ENCODE peak calls at places on chromosomes 1 and 21, in six cellular contexts. I is GM23338, S is endothelial cell of umbilical vein, J is HCT116, U is GM12878, B is K562. R is an unnamed sample.

GRCh38 chr1:209825591-209826433 is 2.0 kb upstream of the UTP25 start:
- DNase-seq in I (no peak), S (no peak), J (no peak), U (no peak), B (peak; percentile 34), R (no peak)

GRCh38 chr1:220485131-220485530 is 42.8 kb upstream of the MARK1 start:
- DNase-seq in I (peak; percentile 40), S (no peak), J (no peak), U (no peak), B (no peak), R (no peak)

GRCh38 chr1:180611016-180611930 is 20.5 kb upstream of the XPR1 start:
- DNase-seq in I (no peak), S (peak; percentile 14), J (no peak), U (no peak), B (peak; percentile 87), R (no peak)

GRCh38 chr1:56473582-56474270 is 105.6 kb downstream of the PLPP3 start:
- DNase-seq in I (no peak), S (no peak), J (no peak), U (no peak), B (no peak), R (no peak)

GRCh38 chr1:85091647-85092295 is 43.5 kb upstream of the MCOLN3 start:
- DNase-seq in I (no peak), S (no peak), J (no peak), U (no peak), B (no peak), R (peak; percentile 34)

GRCh38 chr21:44525431-44526095 is 14.4 kb downstream of the KRTAP10-1 start:
- DNase-seq in I (no peak), S (no peak), J (no peak), U (no peak), B (no peak), R (no peak)

GRCh38 chr1:51738681-51739080 is 121.8 kb downstream of the OSBPL9 start:
- DNase-seq in I (no peak), S (no peak), J (no peak), U (no peak), B (no peak), R (no peak)

GRCh38 chr1:40649592-40649930 is 15.9 kb downstream of the RIMS3 start:
- DNase-seq in I (no peak), S (no peak), J (no peak), U (no peak), B (no peak), R (no peak)

GRCh38 chr1:5554784-5555183 is 437.4 kb downstream of the NPHP4 start:
- DNase-seq in I (no peak), S (no peak), J (no peak), U (no peak), B (no peak), R (no peak)

GRCh38 chr1:26772687-26773086 is 15.1 kb upstream of the PIGV start:
- DNase-seq in I (no peak), S (peak; percentile 15), J (no peak), U (no peak), B (no peak), R (no peak)
- TF ChIP-seq POLR2AphosphoS5 in I (no peak), S (no peak), J (peak; percentile 10), U (no peak), B (peak; percentile 8), R (no peak)

GRCh38 chr21:37917612-37918011 is 1.4 kb upstream of the KCNJ6 start:
- DNase-seq in I (no peak), S (no peak), J (no peak), U (no peak), B (no peak), R (no peak)

GRCh38 chr21:37914211-37914900 is 1.9 kb downstream of the KCNJ6 start:
- DNase-seq in I (peak; percentile 85), S (no peak), J (no peak), U (no peak), B (peak; percentile 64), R (no peak)

GRCh38 chr21:37915516-37915915 is 741 bp downstream of the KCNJ6 start:
- DNase-seq in I (peak; percentile 37), S (no peak), J (no peak), U (no peak), B (no peak), R (no peak)

GRCh38 chr21:37916795-37917142 is 512 bp upstream of the KCNJ6 start:
- DNase-seq in I (peak; percentile 87), S (no peak), J (no peak), U (no peak), B (peak; percentile 78), R (no peak)

DNA sequence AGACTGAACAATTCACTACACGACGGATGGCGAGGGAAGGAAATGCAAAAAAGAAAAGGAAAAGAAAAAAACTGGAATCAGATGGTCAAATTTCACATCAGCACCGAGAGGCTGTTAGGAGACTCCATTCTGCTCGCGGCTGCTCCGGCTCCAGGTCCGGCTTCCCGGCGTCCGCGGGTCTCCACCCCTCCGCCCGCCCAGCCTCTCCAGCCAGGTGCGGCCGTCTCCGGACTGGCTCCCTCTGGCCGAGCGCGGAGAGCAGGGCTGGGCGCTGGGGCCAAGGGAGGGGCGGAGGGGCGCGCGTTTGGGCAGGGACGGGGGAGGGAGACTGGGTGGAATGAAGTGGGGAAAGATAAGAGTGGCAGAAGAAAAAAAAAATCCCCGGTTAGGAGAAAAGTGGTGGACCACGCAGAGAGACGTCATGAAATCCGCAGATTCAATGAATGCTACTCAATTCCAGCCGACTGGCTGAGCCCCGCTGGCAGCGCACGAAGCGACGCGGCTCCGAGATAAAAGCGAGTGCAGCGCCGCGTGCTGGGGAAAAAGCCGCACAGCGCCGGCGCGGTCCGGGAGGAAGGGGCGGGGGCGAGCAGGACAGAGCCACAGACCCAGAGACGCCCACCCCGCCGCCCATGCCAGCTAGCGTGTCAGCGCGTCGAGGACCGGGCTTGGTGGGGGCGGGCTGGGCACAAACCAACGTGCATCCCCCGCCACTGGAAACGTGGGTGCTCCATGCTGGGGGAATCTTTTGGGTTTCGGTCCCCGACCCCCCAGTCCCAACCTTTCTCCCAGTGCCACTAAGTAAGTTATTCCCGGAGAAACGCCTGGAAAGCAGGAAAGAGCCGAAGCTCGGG is at the start of gene KCNJ6:
- DNase-seq in I (peak; percentile 94), S (peak; percentile 47), J (no peak), U (no peak), B (peak; percentile 68), R (no peak)
- TF ChIP-seq EZH2 in I (no peak), S (peak; percentile 18), J (no peak), U (no peak), B (no peak), R (peak; percentile 78)

DNA sequence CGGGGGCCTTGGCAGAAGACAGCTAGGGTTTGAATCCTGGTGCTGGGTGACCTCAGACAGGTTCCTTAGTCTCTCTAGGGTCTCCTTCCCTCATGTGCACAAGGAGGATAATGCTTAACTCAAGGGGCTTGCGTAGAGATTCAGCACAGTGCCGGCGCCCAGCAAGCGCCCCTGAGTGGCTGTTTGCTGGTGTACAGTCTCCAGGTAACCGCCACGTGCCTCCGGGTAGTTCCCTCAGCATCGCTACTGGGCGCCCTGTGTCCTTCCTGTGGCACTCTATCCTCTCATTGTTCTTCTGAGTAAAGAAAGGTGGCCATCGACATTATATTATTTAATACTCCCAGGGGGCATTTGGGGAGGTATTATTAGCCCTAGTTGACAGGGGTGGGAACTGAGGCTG is 80.9 kb downstream of the NENF start:
- DNase-seq in I (no peak), S (no peak), J (peak; percentile 10), U (no peak), B (no peak), R (no peak)
- H3K4me3 ChIP-seq in I (no peak overlapping the region), S (no peak overlapping the region), J (peak overlapping the region; percentile 47), U (no peak overlapping the region), B (no peak overlapping the region), R (no peak overlapping the region)

GRCh38 chr1:108050911-108051624 is 86.1 kb upstream of the VAV3 start:
- DNase-seq in I (peak; percentile 44), S (peak; percentile 80), J (no peak), U (no peak), B (no peak), R (no peak)
- TF ChIP-seq POLR2AphosphoS5 in I (no peak), S (no peak), J (no peak), U (no peak), B (no peak), R (no peak)

GRCh38 chr1:47229031-47229831 is 2.8 kb downstream of the TAL1 start:
- DNase-seq in I (peak; percentile 66), S (peak; percentile 73), J (no peak), U (no peak), B (peak; percentile 83), R (no peak)

GRCh38 chr1:47228644-47229030 is 3.4 kb downstream of the TAL1 start:
- DNase-seq in I (no peak), S (peak; percentile 58), J (no peak), U (no peak), B (no peak), R (no peak)

GRCh38 chr1:47230692-47231313 is 1.2 kb downstream of the TAL1 start:
- DNase-seq in I (peak; percentile 73), S (no peak), J (no peak), U (no peak), B (peak; percentile 45), R (no peak)

GRCh38 chr1:47231314-47232186 is 475 bp downstream of the TAL1 start:
- DNase-seq in I (peak; percentile 46), S (peak; percentile 75), J (no peak), U (peak; percentile 1), B (peak; percentile 76), R (peak; percentile 14)

GRCh38 chr1:47229884-47230691 is 1.9 kb downstream of the TAL1 start:
- DNase-seq in I (peak; percentile 11), S (peak; percentile 46), J (no peak), U (no peak), B (no peak), R (no peak)
- TF ChIP-seq EZH2 in I (peak; percentile 77), S (no peak), J (no peak), U (peak; percentile 91), B (no peak), R (no peak)

GRCh38 chr1:15011160-15011559 is 142.4 kb upstream of the TMEM51 start:
- DNase-seq in I (no peak), S (no peak), J (no peak), U (no peak), B (no peak), R (no peak)

GRCh38 chr1:15016001-15016400 is 137.5 kb upstream of the TMEM51 start:
- DNase-seq in I (no peak), S (no peak), J (no peak), U (no peak), B (no peak), R (no peak)

GRCh38 chr1:15012822-15013221 is 140.7 kb upstream of the TMEM51 start:
- DNase-seq in I (no peak), S (no peak), J (no peak), U (no peak), B (no peak), R (no peak)

GRCh38 chr1:15014521-15014920 is 139.0 kb upstream of the TMEM51 start:
- DNase-seq in I (no peak), S (no peak), J (no peak), U (no peak), B (no peak), R (no peak)

GRCh38 chr1:15013767-15014166 is 139.8 kb upstream of the TMEM51 start:
- DNase-seq in I (no peak), S (no peak), J (no peak), U (no peak), B (no peak), R (no peak)
- H3K4me3 ChIP-seq in I (no peak overlapping the region), S (no peak overlapping the region), J (no peak overlapping the region), U (no peak overlapping the region), B (no peak overlapping the region), R (no peak overlapping the region)

R was measured in SK-N-MC.